ENCODE peak calls at places on chromosomes 5 and 9, in seven cellular contexts. X is HepG2, O is endothelial cell of umbilical vein, P is K562, A is HCT116, W is GM12878, Q is H1. T is an unnamed sample.

GRCh38 chr5:24145806-24146205 is 499.0 kb downstream of the CDH10 start:
- DNase-seq in X (no peak), O (no peak), P (no peak), A (no peak), W (no peak), Q (no peak), T (peak; percentile 77)

GRCh38 chr5:31786001-31786757 is 147.2 kb downstream of the PDZD2 start:
- DNase-seq in X (no peak), O (no peak), P (no peak), A (no peak), W (no peak), Q (no peak), T (peak; percentile 6)

GRCh38 chr5:204966-205670 is 12.8 kb downstream of the CCDC127 start:
- DNase-seq in X (no peak), O (no peak), P (no peak), A (no peak), W (no peak), Q (no peak), T (no peak)

GRCh38 chr5:27038476-27038875 is at the start of gene CDH9:
- DNase-seq in X (no peak), O (no peak), P (no peak), A (no peak), W (no peak), Q (no peak), T (no peak)

GRCh38 chr9:88949425-88949824 is 41.8 kb upstream of the S1PR3 start:
- DNase-seq in X (no peak), O (peak; percentile 81), P (peak; percentile 64), A (no peak), W (no peak), Q (no peak), T (no peak)

GRCh38 chr5:73189816-73190451 is 16.9 kb downstream of the TMEM174 start:
- DNase-seq in X (no peak), O (no peak), P (peak; percentile 9), A (no peak), W (no peak), Q (no peak), T (no peak)

GRCh38 chr5:72392326-72392733 is 72.2 kb downstream of the PTCD2 start:
- DNase-seq in X (no peak), O (no peak), P (no peak), A (no peak), W (no peak), Q (no peak), T (no peak)

GRCh38 chr5:128703322-128703721 is 165.3 kb upstream of the FBN2 start:
- DNase-seq in X (no peak), O (no peak), P (no peak), A (no peak), W (no peak), Q (no peak), T (no peak)

GRCh38 chr5:53326420-53327153 is 153.8 kb upstream of the FST start:
- DNase-seq in X (no peak), O (no peak), P (no peak), A (no peak), W (no peak), Q (no peak), T (peak; percentile 2)

GRCh38 chr5:179345429-179346321 is at the start of gene ADAMTS2:
- DNase-seq in X (no peak), O (no peak), P (peak; percentile 58), A (no peak), W (no peak), Q (no peak), T (no peak)

GRCh38 chr5:142542906-142543305 is 143.0 kb downstream of the FGF1 start:
- DNase-seq in X (no peak), O (peak; percentile 61), P (no peak), A (no peak), W (no peak), Q (no peak), T (no peak)
- TF ChIP-seq POLR2AphosphoS5 in X (no peak), O (peak; percentile 39), P (no peak), A (no peak), W (no peak), Q (no peak), T (no peak)

GRCh38 chr9:76456202-76456926 is 2.6 kb upstream of the GCNT1 start:
- DNase-seq in X (peak; percentile 89), O (peak; percentile 99), P (peak; percentile 67), A (no peak), W (no peak), Q (no peak), T (no peak)

GRCh38 chr9:76463211-76463610 is 4.2 kb downstream of the GCNT1 start:
- DNase-seq in X (no peak), O (no peak), P (no peak), A (no peak), W (no peak), Q (no peak), T (no peak)

GRCh38 chr9:76458903-76459690 is at the start of gene GCNT1:
- DNase-seq in X (peak; percentile 71), O (peak; percentile 93), P (peak; percentile 83), A (peak; percentile 85), W (peak; percentile 40), Q (peak; percentile 90), T (no peak)

GRCh38 chr9:76464706-76465105 is 5.7 kb downstream of the GCNT1 start:
- DNase-seq in X (no peak), O (no peak), P (no peak), A (no peak), W (no peak), Q (no peak), T (no peak)

DNA sequence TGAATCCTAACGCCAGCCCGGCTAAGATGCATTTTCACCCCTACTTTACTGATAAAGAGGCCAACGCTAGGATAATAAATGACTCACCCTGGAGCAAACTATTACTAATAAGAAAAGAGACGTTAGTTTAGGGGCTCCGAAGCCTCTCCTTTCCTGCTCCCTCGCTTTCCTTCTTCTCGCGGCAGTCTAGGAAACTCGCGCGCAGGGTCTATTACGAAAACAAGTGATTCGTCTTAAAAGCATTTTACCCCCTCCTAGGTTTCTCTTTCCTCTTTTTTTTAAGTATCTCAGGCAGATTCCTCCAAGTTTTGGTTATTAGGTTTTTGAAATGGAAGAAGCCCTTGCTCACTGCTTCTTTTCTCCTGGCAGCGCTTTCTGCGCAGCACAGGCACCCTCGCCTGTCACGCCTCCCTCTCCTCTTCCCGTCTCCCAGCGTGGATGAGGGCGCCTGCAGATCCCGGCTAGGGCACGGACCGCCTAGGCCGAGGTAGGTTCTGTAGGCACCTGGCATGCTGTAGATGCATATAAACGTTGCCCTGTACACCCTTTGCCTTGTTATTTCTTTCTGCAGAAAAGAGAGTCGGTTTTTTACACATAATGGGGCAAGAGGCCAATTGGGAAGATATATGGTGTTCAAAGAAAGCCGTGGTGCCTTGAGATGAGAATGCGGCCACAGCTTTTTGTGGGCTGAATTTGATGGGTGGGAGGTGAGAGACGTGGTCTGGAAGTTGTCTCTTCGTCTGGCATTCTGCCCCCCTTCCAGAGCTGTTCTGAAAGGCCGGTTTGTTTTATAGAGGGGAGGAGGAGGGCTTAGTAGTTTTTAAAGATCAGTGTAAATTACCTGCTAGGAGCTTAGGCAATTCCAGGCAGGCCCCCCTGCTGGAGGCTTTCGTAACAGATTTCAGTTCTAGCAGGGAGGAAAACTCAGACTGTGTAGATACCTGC is 981 bp downstream of the GCNT1 start:
- DNase-seq in X (peak; percentile 13), O (peak; percentile 79), P (peak; percentile 6), A (peak; percentile 35), W (no peak), Q (no peak), T (no peak)
- H3K9ac ChIP-seq in X (peak overlapping the region; percentile 3), O (peak overlapping the region; percentile 89), P (no peak overlapping the region), A (peak overlapping the region; percentile 77), W (peak overlapping the region; percentile 54), Q (no peak overlapping the region), T (no peak overlapping the region)

GRCh38 chr9:132584616-132585560 is 2.5 kb downstream of the BARHL1 start:
- DNase-seq in X (no peak), O (no peak), P (no peak), A (no peak), W (no peak), Q (no peak), T (no peak)
- TF ChIP-seq EZH2 in X (no peak), O (no peak), P (no peak), A (no peak), W (no peak), Q (no peak), T (no peak)

DNA sequence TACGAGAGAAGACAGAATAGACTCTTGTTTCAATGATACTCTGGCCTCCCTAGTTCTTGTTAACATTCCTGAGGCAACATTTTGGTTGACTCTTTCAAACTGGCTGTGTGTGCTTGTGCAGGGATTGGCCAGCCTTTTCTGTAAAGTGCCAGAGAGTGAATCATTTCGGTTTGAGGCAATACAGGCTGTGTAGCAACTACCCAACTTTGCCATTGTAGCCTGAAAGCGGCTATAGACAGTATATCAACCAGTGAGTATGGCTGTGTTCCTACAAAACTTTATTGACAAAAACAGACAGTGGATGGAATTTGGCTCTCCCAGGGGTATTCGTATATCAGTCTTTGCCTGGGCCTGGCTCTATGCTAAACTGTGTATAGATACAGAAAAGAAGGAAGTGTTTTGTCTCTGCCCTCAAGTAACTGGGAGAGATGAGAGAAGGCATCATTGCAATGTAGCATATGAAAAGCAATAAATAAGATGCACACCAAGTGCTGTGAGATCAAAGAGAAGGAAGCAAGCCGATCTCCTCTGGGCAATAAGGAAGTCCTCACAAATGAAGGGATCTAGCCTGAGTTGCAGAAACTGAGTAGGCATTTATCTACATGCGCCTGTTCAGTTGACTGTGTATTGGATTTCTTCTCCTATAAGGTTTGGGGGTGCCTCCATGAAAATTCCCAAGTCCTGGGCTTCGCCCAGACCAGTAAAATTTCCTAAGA is 568.0 kb upstream of the KLF4 start:
- DNase-seq in X (no peak), O (peak; percentile 25), P (no peak), A (no peak), W (no peak), Q (no peak), T (no peak)
- TF ChIP-seq POLR2AphosphoS5 in X (no peak), O (no peak), P (no peak), A (peak; percentile 61), W (no peak), Q (no peak), T (no peak)

GRCh38 chr9:134333874-134334581 is 7.8 kb downstream of the RXRA start:
- DNase-seq in X (no peak), O (no peak), P (no peak), A (no peak), W (no peak), Q (no peak), T (no peak)
- H3K9ac ChIP-seq in X (peak overlapping the region; percentile 10), O (no peak overlapping the region), P (peak overlapping the region; percentile 38), A (no peak overlapping the region), W (no peak overlapping the region), Q (no peak overlapping the region), T (no peak overlapping the region)